ENCODE peak calls at places on chromosome 19, in four cellular contexts. E is K562, Z is GM12878, G is HepG2. F is an unnamed sample.

GRCh38 chr19:15283141-15283885 is 49.0 kb downstream of the BRD4 start:
- DNase-seq in E (no peak), Z (no peak), G (no peak), F (no peak)

GRCh38 chr19:54186934-54187381 is 2.4 kb downstream of the MBOAT7 start:
- DNase-seq in E (peak; percentile 44), Z (no peak), G (no peak), F (no peak)

GRCh38 chr19:58058428-58058827 is 654 bp upstream of the ZNF135 start:
- DNase-seq in G (no peak), E (no peak), Z (no peak), F (no peak)

GRCh38 chr19:1027953-1028902 is 1.8 kb downstream of the CNN2 start:
- DNase-seq in Z (no peak), E (peak; percentile 80), G (peak; percentile 83), F (peak; percentile 82)

GRCh38 chr19:44582581-44583265 is 30.6 kb upstream of the IGSF23 start:
- DNase-seq in G (no peak), E (peak; percentile 77), Z (no peak), F (peak; percentile 86)

GRCh38 chr19:30320916-30321315 is 51.3 kb upstream of the ZNF536 start:
- DNase-seq in G (no peak), Z (no peak), E (no peak), F (no peak)

GRCh38 chr19:5470264-5470671 is 15.1 kb downstream of the ZNRF4 start:
- DNase-seq in Z (no peak), E (no peak), G (peak; percentile 88), F (no peak)

GRCh38 chr19:55372316-55373081 is 2.2 kb upstream of the IL11 start:
- DNase-seq in E (no peak), Z (no peak), G (peak; percentile 26), F (no peak)

GRCh38 chr19:49782515-49782914 is 15.7 kb downstream of the AP2A1 start:
- DNase-seq in E (no peak), Z (no peak), G (no peak), F (no peak)

GRCh38 chr19:46616631-46617322 is 8.1 kb downstream of the PTGIR start:
- DNase-seq in Z (no peak), G (peak; percentile 50), E (peak; percentile 81), F (peak; percentile 82)

GRCh38 chr19:51166846-51167490 is 24.9 kb downstream of the SIGLEC7 start:
- DNase-seq in E (peak; percentile 58), Z (no peak), G (no peak), F (no peak)

GRCh38 chr19:45767881-45768643 is 990 bp downstream of the SIX5 start:
- DNase-seq in E (peak; percentile 80), Z (no peak), G (peak; percentile 41), F (peak; percentile 69)

GRCh38 chr19:40262422-40262821 is 22.7 kb downstream of the AKT2 start:
- DNase-seq in E (no peak), G (no peak), Z (no peak), F (no peak)

GRCh38 chr19:49950590-49950948 is 10.4 kb downstream of the SIGLEC11 start:
- DNase-seq in Z (no peak), G (no peak), E (no peak), F (no peak)

GRCh38 chr19:16330811-16331690 is 6.4 kb downstream of the KLF2 start:
- DNase-seq in Z (no peak), G (no peak), E (no peak), F (no peak)

GRCh38 chr19:57338798-57339378 is 12.2 kb upstream of the ZNF304 start:
- DNase-seq in Z (no peak), G (no peak), E (no peak), F (no peak)

GRCh38 chr19:29858000-29858596 is 46.3 kb downstream of the CCNE1 start:
- DNase-seq in G (no peak), Z (no peak), E (peak; percentile 66), F (peak; percentile 80)

GRCh38 chr19:51821511-51821910 is 26.6 kb downstream of the FPR3 start:
- DNase-seq in Z (no peak), G (no peak), E (no peak), F (no peak)

GRCh38 chr19:55368701-55369563 is 1.3 kb downstream of the IL11 start:
- DNase-seq in G (no peak), Z (no peak), E (peak; percentile 67), F (peak; percentile 49)

GRCh38 chr19:44809856-44810554 is 1.1 kb downstream of the BCAM start:
- DNase-seq in E (no peak), Z (no peak), G (no peak), F (no peak)

GRCh38 chr19:16154557-16154956 is 11.1 kb downstream of the HSH2D start:
- DNase-seq in G (no peak), Z (no peak), E (no peak), F (no peak)

GRCh38 chr19:639251-640155 is at the start of gene FGF22:
- DNase-seq in G (peak; percentile 44), Z (no peak), E (peak; percentile 95), F (peak; percentile 93)

GRCh38 chr19:17006579-17006978 is 20.0 kb downstream of the CPAMD8 start:
- DNase-seq in G (no peak), E (no peak), Z (no peak), F (no peak)

GRCh38 chr19:55626350-55626749 is 2.0 kb upstream of the ZNF784 start:
- DNase-seq in G (no peak), Z (no peak), E (no peak), F (no peak)

GRCh38 chr19:7799640-7800355 is 30.2 kb upstream of the EVI5L start:
- DNase-seq in G (peak; percentile 60), E (peak; percentile 81), Z (no peak), F (peak; percentile 81)
- TF ChIP-seq TCF7 in G (no peak), E (no peak), Z (no peak), F (no peak)

GRCh38 chr19:18282021-18282787 is 782 bp upstream of the JUND start:
- DNase-seq in G (peak; percentile 60), E (no peak), Z (no peak), F (no peak)
- TF ChIP-seq TCF7 in G (no peak), E (no peak), Z (no peak), F (no peak)

GRCh38 chr19:2051771-2052704 is 994 bp upstream of the MKNK2 start:
- DNase-seq in G (no peak), E (no peak), Z (peak; percentile 72), F (no peak)
- TF ChIP-seq TCF7 in G (no peak), E (no peak), Z (no peak), F (no peak)

DNA sequence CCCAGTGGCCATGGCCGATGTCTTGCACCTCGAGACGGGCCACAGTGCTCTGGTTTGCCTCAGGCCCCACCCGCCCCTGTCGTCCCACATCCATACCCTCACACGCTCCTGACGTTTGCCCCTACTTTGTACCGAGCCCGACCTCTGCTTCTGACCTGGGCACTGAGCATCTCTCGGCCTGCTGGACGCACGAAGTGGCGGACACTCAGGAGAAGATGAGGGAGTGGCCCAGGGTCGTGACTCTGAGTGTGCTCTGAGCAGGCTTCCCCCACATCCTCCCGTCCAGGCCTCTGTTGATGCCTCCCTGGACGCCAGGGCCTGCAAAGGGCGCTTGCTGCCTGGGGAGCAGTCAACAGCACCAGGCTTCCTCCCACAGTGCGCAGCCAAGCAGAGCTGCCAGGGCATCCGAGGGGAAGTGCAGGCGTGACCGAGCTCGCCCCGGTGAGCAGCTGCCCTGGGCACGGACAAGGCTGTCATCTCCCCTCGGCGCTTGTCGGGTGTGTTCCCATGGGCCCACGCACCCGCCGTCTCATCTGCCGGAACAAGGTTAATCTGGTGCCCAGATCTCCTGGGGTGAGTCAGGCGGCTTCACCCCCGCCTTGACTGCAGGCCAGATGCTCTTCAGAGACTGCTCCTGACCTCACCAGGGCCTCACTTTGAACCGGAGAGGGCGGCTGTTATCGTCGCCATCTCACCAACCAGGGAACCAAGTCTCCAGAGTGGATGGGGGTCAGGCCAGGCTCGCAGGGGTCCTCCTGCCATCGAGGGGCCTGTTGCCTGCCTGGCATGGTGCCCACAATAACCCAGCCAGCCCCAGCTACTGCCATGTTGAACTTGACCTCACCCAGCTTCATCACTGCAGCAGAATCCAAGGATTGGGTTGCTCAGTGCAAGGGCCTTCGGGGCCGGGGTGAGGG is 27.2 kb downstream of the COMP start:
- DNase-seq in Z (no peak), E (peak; percentile 71), G (no peak), F (no peak)
- TF ChIP-seq TCF7 in Z (no peak), E (peak; percentile 44), G (no peak), F (no peak)